ENCODE peak calls at places on chromosomes 13 and 19, in eight cellular contexts. X is cardiac fibroblast, Q is brain microvascular endothelial cell, O is transverse colon, V is AG10803, K is OCI-LY7, M is lower leg skin, J is breast epithelium. Z is an unnamed sample.
A peak's percentile ranks its signal among the peaks of the same experiment; 100 is the strongest.

GRCh38 chr13:94329277-94329676 is 150.2 kb downstream of the DCT start:
- DNase-seq in Q (peak; percentile 74), K (no peak), X (peak; percentile 76), J (no peak), O (no peak), M (no peak), V (no peak), Z (peak; percentile 80)

GRCh38 chr13:34567558-34567957 is 374.5 kb upstream of the NBEA start:
- DNase-seq in O (no peak), X (no peak), M (no peak), V (no peak), K (no peak), Q (no peak), J (no peak), Z (no peak)

GRCh38 chr13:28805193-28805819 is 14.8 kb upstream of the MTUS2 start:
- DNase-seq in J (no peak), M (no peak), X (peak; percentile 12), K (peak; percentile 35), O (no peak), Q (no peak), V (no peak), Z (peak; percentile 4)

GRCh38 chr13:111153977-111154332 is 38.8 kb downstream of the ARHGEF7 start:
- DNase-seq in X (no peak), J (no peak), Q (peak; percentile 26), K (peak; percentile 34), M (peak; percentile 89), O (peak; percentile 62), V (peak; percentile 35), Z (no peak)

GRCh38 chr19:19670070-19670551 is 1.5 kb downstream of the ZNF101 start:
- DNase-seq in V (no peak), Q (no peak), X (no peak), J (no peak), M (peak; percentile 63), K (no peak), O (no peak), Z (no peak)

GRCh38 chr19:33426621-33427475 is 53.3 kb downstream of the CEBPG start:
- DNase-seq in J (no peak), O (no peak), K (no peak), V (no peak), Q (no peak), M (no peak), X (no peak), Z (no peak)

GRCh38 chr19:7874080-7874856 is at the start of gene PRR36:
- DNase-seq in X (no peak), K (no peak), J (peak; percentile 66), V (no peak), Q (no peak), O (no peak), M (no peak), Z (no peak)

GRCh38 chr13:42474954-42475353 is 99.0 kb upstream of the TNFSF11 start:
- DNase-seq in V (no peak), K (no peak), M (no peak), J (no peak), Q (peak; percentile 99), X (peak; percentile 53), O (no peak), Z (peak; percentile 39)

GRCh38 chr13:100611678-100612492 is 23.3 kb upstream of the GGACT start:
- DNase-seq in M (no peak), X (no peak), K (no peak), V (peak; percentile 8), O (no peak), Q (no peak), J (peak; percentile 69), Z (no peak)

GRCh38 chr13:73417012-73417615 is 358.3 kb downstream of the KLF5 start:
- DNase-seq in J (no peak), K (peak; percentile 2), X (peak; percentile 3), M (no peak), V (peak; percentile 4), O (no peak), Q (no peak), Z (no peak)

GRCh38 chr19:56525214-56525860 is 13.4 kb upstream of the ZFP28 start:
- DNase-seq in K (no peak), J (no peak), M (no peak), V (no peak), O (no peak), Q (no peak), X (no peak), Z (no peak)

GRCh38 chr13:83325454-83325853 is 556.8 kb downstream of the SLITRK1 start:
- DNase-seq in O (no peak), Q (peak; percentile 46), X (peak; percentile 25), V (peak; percentile 85), J (no peak), M (no peak), K (no peak), Z (peak; percentile 73)

DNA sequence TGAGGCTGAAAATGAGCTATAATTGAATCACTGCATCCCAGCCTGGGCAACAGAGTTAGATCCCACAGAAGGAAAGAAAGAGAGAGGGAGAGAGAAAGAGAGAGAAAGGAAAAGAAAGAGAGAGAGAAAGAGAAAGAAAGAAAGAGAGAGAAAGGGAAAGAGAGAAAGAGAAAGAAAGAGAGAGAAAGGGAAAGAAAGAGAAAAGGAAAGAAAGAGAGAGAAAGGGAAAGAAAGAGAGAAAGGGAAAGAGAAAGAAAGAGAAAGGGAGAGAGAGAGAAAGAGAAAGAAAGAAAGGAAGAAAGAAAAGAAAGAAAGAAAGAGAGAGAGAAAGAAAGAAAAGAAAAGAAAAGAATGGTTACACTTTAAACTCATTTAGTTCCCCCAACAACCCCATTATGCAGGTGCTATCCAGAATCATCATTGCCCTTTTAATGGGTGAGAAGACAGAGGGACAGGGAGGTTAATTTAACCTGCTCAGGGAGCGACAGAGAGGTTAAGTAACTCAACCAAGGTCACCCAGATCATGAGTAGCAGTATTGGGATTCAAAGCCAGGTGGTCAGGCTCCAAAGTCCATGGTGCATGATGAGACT is 10.2 kb upstream of the DPP9 start:
- DNase-seq in Q (no peak), O (no peak), V (no peak), X (no peak), K (no peak), J (no peak), M (no peak), Z (no peak)
- TF ChIP-seq CTCF in Q (no peak), O (no peak), V (no peak), X (no peak), K (no peak), J (no peak), M (no peak), Z (no peak)

DNA sequence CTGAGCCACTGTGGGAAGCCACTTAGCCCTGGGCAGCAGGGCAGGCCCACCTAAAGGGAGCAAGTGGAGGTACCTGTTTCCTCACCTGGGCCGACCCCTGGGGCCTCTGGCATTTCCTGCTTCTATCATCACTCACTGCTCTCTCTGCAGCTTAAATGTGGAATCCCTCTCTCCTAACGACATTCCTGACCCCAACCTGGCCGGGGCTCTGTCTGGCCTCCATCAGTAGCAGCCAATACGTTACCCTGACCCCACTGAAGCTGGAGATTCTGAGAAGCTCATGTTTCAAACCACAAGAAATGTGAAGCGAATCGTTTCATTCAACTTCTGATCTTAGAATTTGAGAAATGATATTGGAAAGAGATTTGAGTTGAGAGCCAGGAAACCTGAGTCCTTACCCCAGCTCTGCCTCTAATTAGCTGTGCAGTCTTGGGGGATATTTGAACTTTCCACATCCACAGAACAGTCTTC is 39.9 kb downstream of the DOCK9 start:
- DNase-seq in O (no peak), K (no peak), X (no peak), J (no peak), V (peak; percentile 1), Q (no peak), M (no peak), Z (peak; percentile 16)
- H3K4me3 ChIP-seq in O (no peak overlapping the region), K (no peak overlapping the region), X (no peak overlapping the region), J (no peak overlapping the region), V (no peak overlapping the region), Q (no peak overlapping the region), M (no peak overlapping the region), Z (no peak overlapping the region)

DNA sequence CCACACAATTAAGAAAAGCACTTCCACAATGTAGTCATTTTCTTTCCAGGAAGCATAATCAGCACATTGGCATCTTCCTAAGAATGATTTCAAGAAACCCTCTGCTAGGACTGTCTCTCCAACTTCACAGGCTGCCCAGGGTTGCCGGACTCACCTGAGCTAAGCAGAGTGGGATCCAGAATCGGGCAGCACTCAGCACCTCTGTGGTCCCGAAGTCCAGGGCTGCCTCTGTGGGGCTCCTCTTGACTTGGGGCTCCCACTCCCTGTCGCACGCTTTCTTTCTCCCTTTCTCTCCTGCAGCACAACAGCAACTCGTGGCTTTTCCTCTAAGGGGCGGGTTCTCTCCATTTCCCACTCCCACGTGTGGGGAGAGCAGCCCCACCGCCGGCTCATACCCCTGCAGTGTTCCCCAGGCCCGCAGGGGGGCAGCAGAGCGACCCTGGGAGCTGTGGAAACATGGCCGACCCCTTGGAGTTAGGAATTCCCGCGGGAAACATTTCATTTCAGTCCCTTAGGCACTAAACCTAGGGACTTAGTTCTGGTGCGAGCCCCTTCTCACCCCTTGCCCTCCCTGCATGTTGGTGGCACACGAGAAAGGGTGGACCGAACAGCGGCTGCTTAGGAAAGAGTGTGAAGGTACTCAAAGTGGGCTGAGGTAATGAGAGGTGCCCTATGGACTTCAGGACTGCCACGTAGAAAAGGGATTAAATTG is at the start of gene TMEM272:
- DNase-seq in M (no peak), O (peak; percentile 48), K (peak; percentile 41), J (no peak), V (no peak), X (peak; percentile 41), Q (peak; percentile 27), Z (peak; percentile 22)
- TF ChIP-seq CTCF in M (peak; percentile 16), O (peak; percentile 89), K (peak; percentile 92), J (peak; percentile 69), V (peak; percentile 73), X (peak; percentile 96), Q (peak; percentile 98), Z (peak; percentile 88)

GRCh38 chr19:41218615-41219507 is at the start of gene AXL:
- DNase-seq in K (no peak), X (peak; percentile 90), V (peak; percentile 92), Q (peak; percentile 83), J (peak; percentile 93), M (peak; percentile 96), O (peak; percentile 64), Z (peak; percentile 85)
- H3K4me3 ChIP-seq in K (no peak within 1 kb of the TSS), X (peak within 1 kb of the TSS; percentile 79), V (peak within 1 kb of the TSS; percentile 94), Q (peak within 1 kb of the TSS; percentile 80), J (peak within 1 kb of the TSS; percentile 84), M (peak within 1 kb of the TSS; percentile 66), O (peak within 1 kb of the TSS; percentile 55), Z (peak within 1 kb of the TSS; percentile 94)

DNA sequence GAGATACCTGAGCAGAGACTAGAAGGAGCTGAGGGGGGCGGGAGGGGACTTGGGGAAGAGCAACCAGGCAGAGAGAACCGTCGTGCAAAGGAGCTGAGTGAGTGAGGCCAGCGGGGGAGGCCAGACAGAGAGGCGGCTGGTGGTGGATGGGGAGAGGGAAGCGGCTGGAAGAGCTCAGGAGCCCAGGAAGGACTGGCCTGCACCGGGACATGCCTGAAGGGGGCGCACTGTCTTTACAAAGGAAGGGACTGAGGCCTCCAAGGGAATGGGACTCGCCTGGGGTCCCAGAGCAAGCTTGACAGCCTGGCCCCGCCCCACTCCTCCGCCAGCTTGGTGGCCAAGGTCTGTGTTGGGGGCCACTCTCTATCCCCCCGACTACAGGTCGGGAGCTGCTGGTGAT is 14.9 kb downstream of the ONECUT3 start:
- DNase-seq in V (no peak), K (no peak), X (no peak), Q (no peak), J (no peak), M (no peak), O (peak; percentile 20), Z (no peak)
- TF ChIP-seq CTCF in V (peak; percentile 18), K (peak; percentile 38), X (peak; percentile 52), Q (peak; percentile 55), J (no peak), M (no peak), O (no peak), Z (peak; percentile 38)

GRCh38 chr19:3585301-3586123 is at the start of gene GIPC3:
- DNase-seq in M (no peak), V (no peak), Q (no peak), X (no peak), J (no peak), O (no peak), K (no peak), Z (no peak)
- H3K4me3 ChIP-seq in M (no peak within 1 kb of the TSS), V (no peak within 1 kb of the TSS), Q (peak within 1 kb of the TSS; percentile 45), X (peak within 1 kb of the TSS; percentile 17), J (peak within 1 kb of the TSS; percentile 36), O (peak within 1 kb of the TSS; percentile 16), K (no peak within 1 kb of the TSS), Z (peak within 1 kb of the TSS; percentile 5)

GRCh38 chr13:106036870-106037269 is 498.6 kb downstream of the EFNB2 start:
- DNase-seq in O (peak; percentile 10), K (no peak), J (no peak), Q (no peak), M (no peak), X (no peak), V (no peak), Z (no peak)
- TF ChIP-seq CTCF in O (peak; percentile 13), K (no peak), J (no peak), Q (no peak), M (no peak), X (no peak), V (no peak), Z (no peak)

Z was measured in fibroblast of the aortic adventitia.